ENCODE peak calls at places on chromosomes 2 and 18, in six cellular contexts. T is ovary, L is astrocyte of the spinal cord, H is A549, W is dorsolateral prefrontal cortex, Q is K562. M is an unnamed sample.

GRCh38 chr2:159116922-159117321 is 148.5 kb downstream of the TANC1 start:
- DNase-seq in H (no peak), W (no peak), L (no peak), Q (no peak), T (no peak), M (no peak)

GRCh38 chr2:19357383-19358241 is 811 bp downstream of the OSR1 start:
- DNase-seq in L (peak), Q (no peak), H (no peak), T (peak), W (no peak), M (peak)

GRCh38 chr2:74747411-74748080 is 86.4 kb upstream of the HK2 start:
- DNase-seq in L (no peak), Q (no peak), T (peak), H (no peak), W (no peak), M (peak)

GRCh38 chr2:10504370-10504993 is 56.4 kb upstream of the ODC1 start:
- DNase-seq in Q (no peak), W (peak), H (no peak), L (no peak), T (no peak), M (no peak)

GRCh38 chr2:191231995-191232394 is 13.2 kb upstream of the MYO1B start:
- DNase-seq in T (no peak), L (peak), H (no peak), Q (no peak), W (no peak), M (peak)

GRCh38 chr2:145350011-145350410 is 830.1 kb upstream of the ZEB2 start:
- DNase-seq in T (no peak), H (no peak), W (no peak), L (peak), Q (no peak), M (peak)

GRCh38 chr2:124884315-124884714 is 859.2 kb downstream of the CNTNAP5 start:
- DNase-seq in H (no peak), Q (no peak), L (no peak), W (no peak), T (no peak), M (no peak)

GRCh38 chr18:34592961-34593382 is 117.1 kb upstream of the DTNA start:
- DNase-seq in L (peak), Q (no peak), H (no peak), W (peak), T (peak), M (peak)

GRCh38 chr2:74044999-74045398 is 60.3 kb downstream of the TET3 start:
- DNase-seq in H (no peak), Q (no peak), W (no peak), L (no peak), T (no peak), M (peak)

GRCh38 chr2:236866542-236867340 is 218.9 kb upstream of the COPS8 start:
- DNase-seq in Q (no peak), W (no peak), L (no peak), T (no peak), H (no peak), M (no peak)

GRCh38 chr2:162574615-162575452 is 230.9 kb downstream of the GCA start:
- DNase-seq in L (no peak), T (no peak), W (no peak), H (peak), Q (no peak), M (no peak)

GRCh38 chr18:48550101-48550729 is 11.4 kb downstream of the CTIF start:
- DNase-seq in T (no peak), H (no peak), W (no peak), Q (no peak), L (no peak), M (no peak)

GRCh38 chr2:178513876-178514275 is 33.6 kb downstream of the PLEKHA3 start:
- DNase-seq in H (no peak), Q (no peak), T (no peak), L (peak), W (no peak), M (peak)

GRCh38 chr2:64609229-64609994 is 44.3 kb downstream of the SERTAD2 start:
- DNase-seq in Q (peak), L (no peak), W (no peak), H (peak), T (peak), M (peak)

GRCh38 chr18:48942554-48943261 is 8.1 kb downstream of the SMAD7 start:
- DNase-seq in H (peak), L (peak), W (no peak), Q (no peak), T (no peak), M (peak)

GRCh38 chr2:54073796-54074195 is 41.6 kb upstream of the ACYP2 start:
- DNase-seq in H (peak), W (no peak), T (no peak), L (peak), Q (no peak), M (peak)

GRCh38 chr2:20188851-20189250 is 36.1 kb downstream of the SDC1 start:
- DNase-seq in L (no peak), Q (no peak), H (no peak), T (no peak), W (no peak), M (no peak)

GRCh38 chr2:55147531-55147930 is 84.6 kb downstream of the CLHC1 start:
- DNase-seq in H (no peak), Q (no peak), L (no peak), W (no peak), T (no peak), M (no peak)

GRCh38 chr18:49072524-49072934 is 121.8 kb upstream of the SMAD7 start:
- DNase-seq in Q (peak), W (no peak), T (no peak), L (no peak), H (no peak), M (peak)

GRCh38 chr2:221178139-221178538 is 394.0 kb downstream of the EPHA4 start:
- DNase-seq in T (no peak), H (no peak), W (no peak), L (no peak), Q (no peak), M (no peak)

GRCh38 chr2:25104741-25105140 is 62.9 kb downstream of the EFR3B start:
- DNase-seq in Q (no peak), H (no peak), W (no peak), L (no peak), T (no peak), M (no peak)

GRCh38 chr2:38622210-38622609 is 19.5 kb upstream of the HNRNPLL start:
- DNase-seq in H (no peak), Q (no peak), W (no peak), L (no peak), T (no peak), M (no peak)

GRCh38 chr2:203814661-203815540 is 52.7 kb upstream of the CTLA4 start:
- DNase-seq in L (peak), H (peak), Q (peak), T (peak), W (peak), M (peak)

GRCh38 chr2:168711091-168711490 is 91.3 kb upstream of the NOSTRIN start:
- DNase-seq in Q (no peak), W (no peak), T (no peak), H (no peak), L (no peak), M (no peak)

GRCh38 chr18:13539050-13539449 is 187.3 kb downstream of the FAM210A start:
- DNase-seq in Q (no peak), L (no peak), H (peak), W (no peak), T (no peak), M (no peak)

GRCh38 chr2:11292464-11293255 is 51.8 kb downstream of the ROCK2 start:
- DNase-seq in T (no peak), W (no peak), L (peak), H (peak), Q (no peak), M (peak)

GRCh38 chr2:58357521-58357920 is 116.4 kb upstream of the FANCL start:
- DNase-seq in Q (no peak), H (no peak), T (no peak), L (no peak), W (no peak), M (no peak)

GRCh38 chr18:47118986-47119385 is 31.3 kb downstream of the HDHD2 start:
- DNase-seq in Q (no peak), T (no peak), H (no peak), L (peak), W (no peak), M (peak)

GRCh38 chr2:127619901-127620705 is 25.9 kb upstream of the GPR17 start:
- DNase-seq in T (no peak), L (no peak), W (no peak), Q (no peak), H (no peak), M (no peak)

GRCh38 chr2:219459460-219460311 is 25.0 kb downstream of the SPEG start:
- DNase-seq in H (peak), Q (peak), W (no peak), L (peak), T (peak), M (peak)

GRCh38 chr2:75600418-75601088 is 39.8 kb upstream of the EVA1A start:
- DNase-seq in H (no peak), Q (no peak), L (no peak), W (no peak), T (no peak), M (no peak)

GRCh38 chr2:162732946-162733698 is 105.4 kb downstream of the KCNH7 start:
- DNase-seq in H (no peak), Q (no peak), T (no peak), W (no peak), L (peak), M (no peak)

GRCh38 chr2:173205375-173205774 is 129.7 kb downstream of the MAP3K20 start:
- DNase-seq in L (peak), Q (no peak), T (peak), H (no peak), W (no peak), M (peak)

GRCh38 chr2:141641462-141641861 is 489.4 kb downstream of the LRP1B start:
- DNase-seq in Q (no peak), H (no peak), T (no peak), W (no peak), L (peak), M (peak)

GRCh38 chr2:66126936-66127527 is 307.9 kb upstream of the MEIS1 start:
- DNase-seq in Q (no peak), W (no peak), T (no peak), L (no peak), H (no peak), M (no peak)

GRCh38 chr2:235518317-235519090 is 24.7 kb downstream of the AGAP1 start:
- DNase-seq in H (no peak), T (no peak), W (no peak), Q (no peak), L (no peak), M (no peak)

GRCh38 chr2:159030674-159031380 is 62.4 kb downstream of the TANC1 start:
- DNase-seq in T (peak), H (peak), W (no peak), Q (peak), L (peak), M (peak)

DNA sequence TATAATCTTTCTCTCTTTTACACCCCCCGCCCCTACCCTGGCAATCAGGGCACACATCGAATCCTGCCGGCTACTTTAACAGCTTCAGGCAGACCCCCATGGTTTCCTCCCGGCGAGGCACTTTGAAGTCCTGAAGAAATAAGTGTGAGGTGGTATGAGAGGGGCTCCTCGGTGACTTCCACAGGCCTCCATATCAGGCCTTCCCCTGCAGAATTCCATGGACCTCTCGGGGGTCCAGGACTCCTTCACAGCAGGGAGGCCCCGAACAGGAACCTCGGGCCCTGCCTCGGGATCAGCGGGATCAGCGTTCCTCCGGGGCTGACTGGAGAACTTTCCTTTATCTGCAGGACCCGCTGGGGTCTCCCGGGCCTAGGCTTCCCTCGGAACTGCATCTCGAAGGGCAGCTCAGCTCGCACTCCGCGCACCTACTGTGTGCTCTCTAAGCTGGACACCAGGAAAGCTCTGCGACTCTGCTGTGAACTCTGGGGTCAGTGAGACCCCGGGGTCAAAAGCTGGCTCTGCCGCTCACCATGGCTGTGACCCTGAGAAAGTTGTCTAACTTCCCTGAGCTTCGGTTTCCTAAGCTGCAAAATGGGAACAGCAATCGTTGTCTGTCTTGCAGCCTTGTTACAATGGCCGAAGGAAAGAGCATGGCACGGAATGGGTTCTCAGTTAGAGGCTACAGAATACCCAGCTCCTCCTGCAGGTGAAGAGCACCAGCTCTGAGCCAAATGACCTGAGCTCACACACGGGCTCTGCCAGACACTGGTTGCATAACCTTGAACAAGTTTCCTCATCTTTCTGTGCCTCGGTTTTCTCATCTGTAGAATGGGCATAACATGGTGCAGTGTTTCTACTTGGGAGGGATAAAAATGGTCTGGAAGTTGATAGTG is 97.4 kb upstream of the ID2 start:
- DNase-seq in Q (no peak), W (no peak), L (no peak), H (no peak), T (no peak), M (no peak)
- H3K4me3 ChIP-seq in Q (no peak), W (peak), L (no peak), H (no peak), T (no peak), M (no peak)

GRCh38 chr2:176650101-176650500 is 380.9 kb downstream of the MTX2 start:
- DNase-seq in W (no peak), T (no peak), Q (peak), L (no peak), H (no peak), M (no peak)
- TF ChIP-seq CTCF in W (no peak), T (no peak), Q (no peak), L (no peak), H (no peak), M (peak)

GRCh38 chr2:71067567-71068217 is 756 bp upstream of the NAGK start:
- DNase-seq in L (no peak), Q (no peak), W (no peak), H (no peak), T (no peak), M (peak)

GRCh38 chr2:71071681-71072398 is 3.4 kb downstream of the NAGK start:
- DNase-seq in H (no peak), T (no peak), W (no peak), L (no peak), Q (no peak), M (no peak)

GRCh38 chr2:71068218-71069035 is at the start of gene NAGK:
- DNase-seq in L (peak), Q (peak), T (peak), H (peak), W (peak), M (peak)

GRCh38 chr2:71070294-71071025 is 2.0 kb downstream of the NAGK start:
- DNase-seq in H (peak), Q (no peak), T (no peak), W (no peak), L (peak), M (peak)

GRCh38 chr2:71069376-71069775 is 928 bp downstream of the NAGK start:
- DNase-seq in Q (no peak), W (no peak), T (no peak), L (peak), H (no peak), M (peak)
- H3K4me3 ChIP-seq in Q (peak), W (peak), T (peak), L (peak), H (peak), M (peak)

GRCh38 chr2:39920318-39920775 is 141.3 kb upstream of the THUMPD2 start:
- DNase-seq in W (no peak), H (no peak), T (no peak), L (no peak), Q (no peak), M (no peak)
- TF ChIP-seq CTCF in W (no peak), H (no peak), T (no peak), L (no peak), Q (no peak), M (no peak)

GRCh38 chr2:95296036-95296435 is 1.1 kb upstream of the KCNIP3 start:
- DNase-seq in L (no peak), Q (no peak), H (no peak), T (no peak), W (peak), M (no peak)

GRCh38 chr2:95299961-95300360 is 2.8 kb downstream of the KCNIP3 start:
- DNase-seq in Q (no peak), H (no peak), W (no peak), T (no peak), L (no peak), M (no peak)

GRCh38 chr2:95297088-95297487 is at the start of gene KCNIP3:
- DNase-seq in L (no peak), Q (no peak), W (peak), H (no peak), T (no peak), M (no peak)

GRCh38 chr2:95298471-95299111 is 1.4 kb downstream of the KCNIP3 start:
- DNase-seq in L (no peak), W (no peak), H (no peak), Q (no peak), T (no peak), M (no peak)

DNA sequence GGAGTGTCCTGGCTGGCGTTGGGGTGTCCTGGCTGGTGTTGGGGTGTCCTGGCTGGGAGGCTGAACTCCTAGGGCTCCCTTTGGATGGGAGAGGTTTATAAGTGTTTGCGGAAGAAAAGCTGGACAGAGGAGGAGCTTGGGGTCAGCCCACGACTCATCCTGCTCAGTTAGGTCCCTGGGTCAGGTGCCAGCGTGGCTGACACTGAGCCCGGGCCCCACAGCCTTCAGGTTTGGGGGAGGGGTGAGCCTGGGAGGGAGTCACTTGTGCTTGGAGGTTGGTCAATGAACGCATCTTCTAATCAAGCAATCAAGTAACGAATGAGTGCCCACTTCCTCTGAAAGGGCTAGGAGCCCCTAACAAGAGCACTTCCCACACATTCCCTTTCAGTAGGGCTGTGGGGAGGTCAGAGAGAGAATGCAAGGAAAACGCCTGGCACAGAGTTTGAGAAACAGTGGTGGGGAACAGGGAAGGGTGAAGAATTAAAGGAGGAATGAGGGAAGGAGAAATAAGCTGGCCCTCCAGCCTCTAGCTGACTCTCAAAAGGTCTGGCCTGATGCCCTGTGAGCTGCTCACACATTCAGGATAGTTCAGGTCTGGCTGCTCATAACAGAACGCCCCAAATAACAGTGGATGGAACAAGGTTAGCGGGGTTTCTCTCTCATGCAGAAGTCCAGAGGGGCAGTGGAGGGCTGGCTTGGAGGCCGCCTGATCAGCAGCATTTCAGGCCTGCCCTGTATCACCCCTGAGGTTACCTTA is 670 bp downstream of the KCNIP3 start:
- DNase-seq in H (no peak), L (no peak), T (no peak), W (no peak), Q (no peak), M (no peak)
- H3K4me3 ChIP-seq in H (no peak), L (no peak), T (no peak), W (peak), Q (no peak), M (no peak)

M was measured in fibroblast of mammary gland.